ENCODE peak calls at places on chromosomes 11 and 22, in four cellular contexts. V, O, F and H are unnamed samples.

GRCh38 chr11:94418123-94418770 is 17.0 kb upstream of the GPR83 start:
- DNase-seq in V (no peak), O (no peak), F (no peak), H (no peak)

GRCh38 chr11:126082251-126083109 is 19.8 kb upstream of the CDON start:
- DNase-seq in V (no peak), O (no peak), F (no peak), H (no peak)

GRCh38 chr11:10058356-10058755 is 235.7 kb downstream of the SBF2 start:
- DNase-seq in V (no peak), O (no peak), F (no peak), H (no peak)

GRCh38 chr11:90251599-90251998 is 28.8 kb upstream of the CHORDC1 start:
- DNase-seq in V (no peak), O (no peak), F (no peak), H (no peak)

GRCh38 chr11:61834278-61835004 is 6.3 kb downstream of the FADS2 start:
- DNase-seq in V (peak), O (peak), F (peak), H (peak)

GRCh38 chr11:36509265-36509664 is 807 bp downstream of the TRAF6 start:
- DNase-seq in V (no peak), O (no peak), F (no peak), H (peak)

GRCh38 chr22:19848298-19849224 is 6.1 kb downstream of the GNB1L start:
- DNase-seq in V (no peak), O (no peak), F (no peak), H (no peak)

GRCh38 chr22:47452184-47452583 is 689.7 kb downstream of the TBC1D22A start:
- DNase-seq in V (no peak), O (no peak), F (peak), H (no peak)

GRCh38 chr22:42156121-42156520 is 25.5 kb upstream of the CYP2D6 start:
- DNase-seq in V (no peak), O (no peak), F (no peak), H (no peak)

GRCh38 chr11:19345519-19345847 is 104.7 kb upstream of the E2F8 start:
- DNase-seq in V (no peak), O (peak), F (no peak), H (peak)

GRCh38 chr11:15493066-15493465 is 378.3 kb downstream of the INSC start:
- DNase-seq in V (no peak), O (no peak), F (no peak), H (peak)

GRCh38 chr11:75800136-75800675 is 14.8 kb upstream of the UVRAG start:
- DNase-seq in V (no peak), O (no peak), F (no peak), H (no peak)

GRCh38 chr11:3905080-3905953 is 49.9 kb downstream of the STIM1 start:
- DNase-seq in V (no peak), O (no peak), F (peak), H (peak)

GRCh38 chr22:49372530-49373288 is 455.0 kb downstream of the BRD1 start:
- DNase-seq in V (no peak), O (peak), F (no peak), H (no peak)

GRCh38 chr11:65182258-65183170 is 786 bp downstream of the CAPN1 start:
- DNase-seq in V (no peak), O (peak), F (no peak), H (peak)

GRCh38 chr22:31118046-31118820 is 4.5 kb upstream of the INPP5J start:
- DNase-seq in V (no peak), O (no peak), F (no peak), H (no peak)

GRCh38 chr22:43404673-43405385 is 7.0 kb upstream of the MPPED1 start:
- DNase-seq in V (no peak), O (no peak), F (no peak), H (no peak)

GRCh38 chr11:71364176-71364671 is 84.0 kb downstream of the DHCR7 start:
- DNase-seq in V (no peak), O (peak), F (no peak), H (no peak)

GRCh38 chr11:118913411-118914125 is 12.2 kb downstream of the BCL9L start:
- DNase-seq in V (no peak), O (peak), F (no peak), H (no peak)

GRCh38 chr22:33853200-33854097 is 66.8 kb downstream of the LARGE1 start:
- DNase-seq in V (peak), O (peak), F (peak), H (peak)

GRCh38 chr22:49574205-49574604 is 253.5 kb downstream of the BRD1 start:
- DNase-seq in V (no peak), O (no peak), F (no peak), H (no peak)